ENCODE peak calls at places on chromosomes 13 and 19, in nine cellular contexts. One of them, this sample, is unnamed.

GRCh38 chr19:30245401-30246039 is 126.7 kb upstream of the ZNF536 start:
- DNase-seq in cardiac muscle cell: no peak
- DNase-seq in fibroblast of the aortic adventitia: no peak
- DNase-seq in left ventricle myocardium inferior: no peak
- DNase-seq in bronchial epithelial cell: no peak
- DNase-seq in left lung: no peak
- DNase-seq in transverse colon: no peak
- DNase-seq in iPS DF 6.9: no peak
- DNase-seq in IMR-90: no peak
- DNase-seq in this sample: no peak

GRCh38 chr13:78187781-78188180 is 269.1 kb upstream of the EDNRB start:
- DNase-seq in cardiac muscle cell: no peak
- DNase-seq in fibroblast of the aortic adventitia: no peak
- DNase-seq in left ventricle myocardium inferior: no peak
- DNase-seq in bronchial epithelial cell: no peak
- DNase-seq in left lung: no peak
- DNase-seq in transverse colon: no peak
- DNase-seq in iPS DF 6.9: no peak
- DNase-seq in IMR-90: no peak
- DNase-seq in this sample: no peak

GRCh38 chr13:28329395-28330158 is 165.4 kb downstream of the FLT1 start:
- DNase-seq in cardiac muscle cell: peak
- DNase-seq in fibroblast of the aortic adventitia: peak
- DNase-seq in left ventricle myocardium inferior: no peak
- DNase-seq in bronchial epithelial cell: peak
- DNase-seq in left lung: peak
- DNase-seq in transverse colon: no peak
- DNase-seq in iPS DF 6.9: no peak
- DNase-seq in IMR-90: peak
- DNase-seq in this sample: peak

GRCh38 chr13:48977973-48978372 is 2.3 kb downstream of the FNDC3A start:
- DNase-seq in cardiac muscle cell: no peak
- DNase-seq in fibroblast of the aortic adventitia: peak
- DNase-seq in left ventricle myocardium inferior: no peak
- DNase-seq in bronchial epithelial cell: peak
- DNase-seq in left lung: no peak
- DNase-seq in transverse colon: no peak
- DNase-seq in iPS DF 6.9: no peak
- DNase-seq in IMR-90: peak
- DNase-seq in this sample: peak

GRCh38 chr19:10091892-10092641 is 6.0 kb downstream of the SHFL start:
- DNase-seq in cardiac muscle cell: no peak
- DNase-seq in fibroblast of the aortic adventitia: no peak
- DNase-seq in left ventricle myocardium inferior: no peak
- DNase-seq in bronchial epithelial cell: no peak
- DNase-seq in left lung: no peak
- DNase-seq in transverse colon: no peak
- DNase-seq in iPS DF 6.9: no peak
- DNase-seq in IMR-90: no peak
- DNase-seq in this sample: no peak

GRCh38 chr13:26929971-26930730 is 169.6 kb upstream of the GPR12 start:
- DNase-seq in cardiac muscle cell: peak
- DNase-seq in fibroblast of the aortic adventitia: peak
- DNase-seq in left ventricle myocardium inferior: peak
- DNase-seq in bronchial epithelial cell: peak
- DNase-seq in left lung: peak
- DNase-seq in transverse colon: peak
- DNase-seq in iPS DF 6.9: peak
- DNase-seq in IMR-90: peak
- DNase-seq in this sample: peak

GRCh38 chr19:41928221-41928683 is at the start of gene ERFL:
- DNase-seq in cardiac muscle cell: no peak
- DNase-seq in fibroblast of the aortic adventitia: no peak
- DNase-seq in left ventricle myocardium inferior: no peak
- DNase-seq in bronchial epithelial cell: no peak
- DNase-seq in left lung: no peak
- DNase-seq in transverse colon: no peak
- DNase-seq in iPS DF 6.9: no peak
- DNase-seq in IMR-90: no peak
- DNase-seq in this sample: no peak

GRCh38 chr13:51644649-51645048 is 60.4 kb downstream of the WDFY2 start:
- DNase-seq in cardiac muscle cell: peak
- DNase-seq in fibroblast of the aortic adventitia: peak
- DNase-seq in left ventricle myocardium inferior: no peak
- DNase-seq in bronchial epithelial cell: peak
- DNase-seq in left lung: no peak
- DNase-seq in transverse colon: no peak
- DNase-seq in iPS DF 6.9: no peak
- DNase-seq in IMR-90: peak
- DNase-seq in this sample: peak

GRCh38 chr19:35995655-35995993 is 636 bp downstream of the SDHAF1 start:
- DNase-seq in cardiac muscle cell: peak
- DNase-seq in fibroblast of the aortic adventitia: peak
- DNase-seq in left ventricle myocardium inferior: peak
- DNase-seq in bronchial epithelial cell: no peak
- DNase-seq in left lung: no peak
- DNase-seq in transverse colon: peak
- DNase-seq in iPS DF 6.9: no peak
- DNase-seq in IMR-90: peak
- DNase-seq in this sample: no peak

GRCh38 chr13:54486421-54487166 is 1458.0 kb downstream of the OLFM4 start:
- DNase-seq in cardiac muscle cell: no peak
- DNase-seq in fibroblast of the aortic adventitia: no peak
- DNase-seq in left ventricle myocardium inferior: no peak
- DNase-seq in bronchial epithelial cell: no peak
- DNase-seq in left lung: no peak
- DNase-seq in transverse colon: no peak
- DNase-seq in iPS DF 6.9: no peak
- DNase-seq in IMR-90: no peak
- DNase-seq in this sample: no peak

GRCh38 chr13:101343128-101343787 is 73.0 kb downstream of the NALCN start:
- DNase-seq in cardiac muscle cell: no peak
- DNase-seq in fibroblast of the aortic adventitia: no peak
- DNase-seq in left ventricle myocardium inferior: no peak
- DNase-seq in bronchial epithelial cell: no peak
- DNase-seq in left lung: no peak
- DNase-seq in transverse colon: no peak
- DNase-seq in iPS DF 6.9: no peak
- DNase-seq in IMR-90: peak
- DNase-seq in this sample: no peak

GRCh38 chr13:75312884-75313520 is 169.0 kb downstream of the TBC1D4 start:
- DNase-seq in cardiac muscle cell: no peak
- DNase-seq in fibroblast of the aortic adventitia: no peak
- DNase-seq in left ventricle myocardium inferior: no peak
- DNase-seq in bronchial epithelial cell: no peak
- DNase-seq in left lung: no peak
- DNase-seq in transverse colon: no peak
- DNase-seq in iPS DF 6.9: no peak
- DNase-seq in IMR-90: no peak
- DNase-seq in this sample: no peak

GRCh38 chr19:14091086-14091884 is 734 bp upstream of the SAMD1 start:
- DNase-seq in cardiac muscle cell: peak
- DNase-seq in fibroblast of the aortic adventitia: peak
- DNase-seq in left ventricle myocardium inferior: no peak
- DNase-seq in bronchial epithelial cell: peak
- DNase-seq in left lung: peak
- DNase-seq in transverse colon: peak
- DNase-seq in iPS DF 6.9: no peak
- DNase-seq in IMR-90: peak
- DNase-seq in this sample: peak

GRCh38 chr19:39497850-39498261 is 891 bp upstream of the DLL3 start:
- DNase-seq in cardiac muscle cell: peak
- DNase-seq in fibroblast of the aortic adventitia: peak
- DNase-seq in left ventricle myocardium inferior: no peak
- DNase-seq in bronchial epithelial cell: no peak
- DNase-seq in left lung: no peak
- DNase-seq in transverse colon: peak
- DNase-seq in iPS DF 6.9: no peak
- DNase-seq in IMR-90: peak
- DNase-seq in this sample: no peak

GRCh38 chr19:10915511-10916091 is 12.8 kb downstream of the YIPF2 start:
- DNase-seq in cardiac muscle cell: peak
- DNase-seq in fibroblast of the aortic adventitia: peak
- DNase-seq in left ventricle myocardium inferior: no peak
- DNase-seq in bronchial epithelial cell: peak
- DNase-seq in left lung: no peak
- DNase-seq in transverse colon: no peak
- DNase-seq in iPS DF 6.9: no peak
- DNase-seq in IMR-90: peak
- DNase-seq in this sample: peak

GRCh38 chr13:100675660-100676129 is 1.1 kb upstream of the TMTC4 start:
- DNase-seq in cardiac muscle cell: no peak
- DNase-seq in fibroblast of the aortic adventitia: peak
- DNase-seq in left ventricle myocardium inferior: no peak
- DNase-seq in bronchial epithelial cell: no peak
- DNase-seq in left lung: no peak
- DNase-seq in transverse colon: no peak
- DNase-seq in iPS DF 6.9: no peak
- DNase-seq in IMR-90: no peak
- DNase-seq in this sample: no peak

GRCh38 chr19:1855040-1855827 is 7.0 kb upstream of the REXO1 start:
- DNase-seq in cardiac muscle cell: peak
- DNase-seq in fibroblast of the aortic adventitia: peak
- DNase-seq in left ventricle myocardium inferior: peak
- DNase-seq in bronchial epithelial cell: peak
- DNase-seq in left lung: peak
- DNase-seq in transverse colon: peak
- DNase-seq in iPS DF 6.9: no peak
- DNase-seq in IMR-90: peak
- DNase-seq in this sample: peak

GRCh38 chr19:1856698-1857603 is 6.4 kb downstream of the KLF16 start:
- DNase-seq in cardiac muscle cell: peak
- DNase-seq in fibroblast of the aortic adventitia: peak
- DNase-seq in left ventricle myocardium inferior: peak
- DNase-seq in bronchial epithelial cell: peak
- DNase-seq in left lung: peak
- DNase-seq in transverse colon: peak
- DNase-seq in iPS DF 6.9: no peak
- DNase-seq in IMR-90: peak
- DNase-seq in this sample: peak

GRCh38 chr19:1855828-1856255 is 7.5 kb downstream of the KLF16 start:
- DNase-seq in cardiac muscle cell: no peak
- DNase-seq in fibroblast of the aortic adventitia: peak
- DNase-seq in left ventricle myocardium inferior: no peak
- DNase-seq in bronchial epithelial cell: no peak
- DNase-seq in left lung: peak
- DNase-seq in transverse colon: no peak
- DNase-seq in iPS DF 6.9: no peak
- DNase-seq in IMR-90: peak
- DNase-seq in this sample: no peak

GRCh38 chr19:1857648-1858326 is 5.6 kb downstream of the KLF16 start:
- DNase-seq in cardiac muscle cell: no peak
- DNase-seq in fibroblast of the aortic adventitia: no peak
- DNase-seq in left ventricle myocardium inferior: no peak
- DNase-seq in bronchial epithelial cell: no peak
- DNase-seq in left lung: peak
- DNase-seq in transverse colon: peak
- DNase-seq in iPS DF 6.9: no peak
- DNase-seq in IMR-90: no peak
- DNase-seq in this sample: no peak

GRCh38 chr19:1856345-1856697 is 7.1 kb downstream of the KLF16 start:
- DNase-seq in cardiac muscle cell: no peak
- DNase-seq in fibroblast of the aortic adventitia: no peak
- DNase-seq in left ventricle myocardium inferior: no peak
- DNase-seq in bronchial epithelial cell: no peak
- DNase-seq in left lung: no peak
- DNase-seq in transverse colon: no peak
- DNase-seq in iPS DF 6.9: no peak
- DNase-seq in IMR-90: no peak
- DNase-seq in this sample: no peak
- H3K4me3 ChIP-seq in cardiac muscle cell: no peak
- H3K4me3 ChIP-seq in fibroblast of the aortic adventitia: peak
- H3K4me3 ChIP-seq in left ventricle myocardium inferior: peak
- H3K4me3 ChIP-seq in bronchial epithelial cell: peak
- H3K4me3 ChIP-seq in left lung: peak
- H3K4me3 ChIP-seq in transverse colon: peak
- H3K4me3 ChIP-seq in iPS DF 6.9: peak
- H3K4me3 ChIP-seq in IMR-90: peak
- H3K4me3 ChIP-seq in this sample: peak

DNA sequence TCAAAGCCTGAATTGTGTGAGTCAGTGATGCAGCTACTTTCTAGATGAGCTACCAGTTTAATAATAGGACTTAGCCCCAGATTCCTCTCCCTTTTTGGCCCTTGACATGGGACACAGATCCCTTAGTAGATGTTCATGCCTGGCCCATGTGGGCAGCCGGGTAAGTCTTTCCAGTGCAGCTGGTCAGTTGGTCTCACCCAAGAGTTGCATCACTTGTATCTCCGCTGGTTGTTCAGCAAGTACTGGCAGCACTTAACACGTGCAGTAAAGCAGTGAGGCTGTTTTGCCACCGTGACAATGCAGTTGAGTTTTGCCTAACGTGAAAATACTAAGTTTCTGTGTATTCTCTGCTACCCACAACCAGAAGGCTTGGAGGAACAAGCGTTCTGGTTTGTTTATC is 50.1 kb downstream of the ARHGEF7 start:
- DNase-seq in cardiac muscle cell: no peak
- DNase-seq in fibroblast of the aortic adventitia: no peak
- DNase-seq in left ventricle myocardium inferior: no peak
- DNase-seq in bronchial epithelial cell: no peak
- DNase-seq in left lung: no peak
- DNase-seq in transverse colon: no peak
- DNase-seq in iPS DF 6.9: no peak
- DNase-seq in IMR-90: no peak
- DNase-seq in this sample: no peak
- H3K4me3 ChIP-seq in cardiac muscle cell: no peak
- H3K4me3 ChIP-seq in fibroblast of the aortic adventitia: no peak
- H3K4me3 ChIP-seq in left ventricle myocardium inferior: no peak
- H3K4me3 ChIP-seq in bronchial epithelial cell: no peak
- H3K4me3 ChIP-seq in left lung: no peak
- H3K4me3 ChIP-seq in transverse colon: no peak
- H3K4me3 ChIP-seq in iPS DF 6.9: no peak
- H3K4me3 ChIP-seq in IMR-90: no peak
- H3K4me3 ChIP-seq in this sample: no peak

GRCh38 chr19:4083677-4084546 is 17.2 kb upstream of the ZBTB7A start:
- DNase-seq in cardiac muscle cell: no peak
- DNase-seq in fibroblast of the aortic adventitia: no peak
- DNase-seq in left ventricle myocardium inferior: no peak
- DNase-seq in bronchial epithelial cell: no peak
- DNase-seq in left lung: peak
- DNase-seq in transverse colon: peak
- DNase-seq in iPS DF 6.9: no peak
- DNase-seq in IMR-90: no peak
- DNase-seq in this sample: no peak
- H3K4me3 ChIP-seq in cardiac muscle cell: no peak
- H3K4me3 ChIP-seq in fibroblast of the aortic adventitia: no peak
- H3K4me3 ChIP-seq in left ventricle myocardium inferior: peak
- H3K4me3 ChIP-seq in bronchial epithelial cell: no peak
- H3K4me3 ChIP-seq in left lung: peak
- H3K4me3 ChIP-seq in transverse colon: peak
- H3K4me3 ChIP-seq in iPS DF 6.9: no peak
- H3K4me3 ChIP-seq in IMR-90: no peak
- H3K4me3 ChIP-seq in this sample: no peak

DNA sequence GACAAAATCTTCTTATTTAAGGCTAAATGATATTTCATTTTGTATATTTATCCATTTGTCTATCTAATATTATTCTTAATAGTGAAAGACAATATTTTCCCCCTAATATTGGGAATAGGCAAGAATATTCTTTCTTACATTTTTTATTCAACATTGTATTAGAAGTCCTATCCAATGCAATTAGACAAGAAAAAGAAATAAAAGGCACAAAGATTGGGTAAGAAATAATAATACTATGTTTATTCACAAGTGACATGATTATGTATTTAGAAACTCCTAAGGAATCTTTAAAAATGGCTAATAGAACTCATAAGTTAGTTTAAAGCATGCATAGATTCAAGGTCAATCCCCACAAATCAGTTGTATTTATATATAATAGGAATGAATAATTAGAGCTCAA is 11.3 kb upstream of the CRYL1 start:
- DNase-seq in cardiac muscle cell: no peak
- DNase-seq in fibroblast of the aortic adventitia: no peak
- DNase-seq in left ventricle myocardium inferior: no peak
- DNase-seq in bronchial epithelial cell: no peak
- DNase-seq in left lung: no peak
- DNase-seq in transverse colon: no peak
- DNase-seq in iPS DF 6.9: no peak
- DNase-seq in IMR-90: no peak
- DNase-seq in this sample: no peak
- H3K4me3 ChIP-seq in cardiac muscle cell: no peak
- H3K4me3 ChIP-seq in fibroblast of the aortic adventitia: no peak
- H3K4me3 ChIP-seq in left ventricle myocardium inferior: no peak
- H3K4me3 ChIP-seq in bronchial epithelial cell: no peak
- H3K4me3 ChIP-seq in left lung: no peak
- H3K4me3 ChIP-seq in transverse colon: no peak
- H3K4me3 ChIP-seq in iPS DF 6.9: no peak
- H3K4me3 ChIP-seq in IMR-90: no peak
- H3K4me3 ChIP-seq in this sample: no peak

This sample was measured in brain microvascular endothelial cell.